ENCODE peak calls at places on chromosomes 2 and 18, in eight cellular contexts. L, Y, E, K, J, G, F and Z are unnamed samples.

GRCh38 chr18:63155169-63155852 is 164.3 kb downstream of the BCL2 start:
- DNase-seq in F (peak; percentile 73), J (peak; percentile 57), K (peak; percentile 87), L (peak; percentile 11), G (no peak), E (peak; percentile 89), Y (peak; percentile 79), Z (no peak)

GRCh38 chr2:184314829-184315228 is 283.5 kb upstream of the ZNF804A start:
- DNase-seq in F (no peak), K (no peak), L (no peak), E (no peak), J (no peak), G (no peak), Y (no peak), Z (no peak)

GRCh38 chr2:98145070-98145469 is 58.1 kb downstream of the VWA3B start:
- DNase-seq in Y (no peak), E (no peak), F (no peak), K (no peak), G (no peak), J (no peak), L (no peak), Z (no peak)

GRCh38 chr2:102098756-102099155 is 43.8 kb upstream of the IL1R1 start:
- DNase-seq in E (no peak), F (no peak), G (no peak), Y (no peak), L (no peak), J (no peak), K (no peak), Z (no peak)

GRCh38 chr2:24435391-24436316 is 55.4 kb upstream of the NCOA1 start:
- DNase-seq in K (no peak), Y (no peak), G (peak; percentile 83), F (no peak), E (no peak), J (no peak), L (no peak), Z (no peak)

GRCh38 chr2:151762694-151763093 is 28.4 kb upstream of the NEB start:
- DNase-seq in G (peak; percentile 78), Y (no peak), L (no peak), E (no peak), F (no peak), K (no peak), J (no peak), Z (no peak)

GRCh38 chr2:240733803-240734495 is 42.3 kb downstream of the AQP12A start:
- DNase-seq in F (no peak), E (peak; percentile 79), G (no peak), K (peak; percentile 64), L (no peak), J (no peak), Y (peak; percentile 23), Z (no peak)

GRCh38 chr18:76978616-76979015 is 154.0 kb downstream of the MBP start:
- DNase-seq in J (no peak), E (no peak), G (no peak), L (no peak), Y (peak; percentile 79), K (no peak), F (no peak), Z (no peak)

GRCh38 chr2:113791697-113792590 is 35.5 kb upstream of the SLC35F5 start:
- DNase-seq in F (no peak), G (no peak), K (no peak), L (no peak), E (no peak), J (no peak), Y (peak; percentile 29), Z (no peak)